ENCODE peak calls at places on chromosomes 7 and 10, in six cellular contexts. V is neural crest cell; E is AG04450; K is HFF-Myc; I is CD4-positive, alpha-beta T cell; T is mesothelial cell of epicardium. S is an unnamed sample.

GRCh38 chr10:17007836-17008235 is 121.8 kb downstream of the CUBN start:
- DNase-seq in K (no peak), I (no peak), V (no peak), E (no peak), T (no peak), S (no peak)

GRCh38 chr10:35372329-35372728 is 36.0 kb downstream of the CCNY start:
- DNase-seq in K (no peak), I (no peak), V (no peak), E (no peak), T (no peak), S (no peak)

GRCh38 chr10:100760726-100761125 is 15.3 kb downstream of the PAX2 start:
- DNase-seq in I (no peak), V (no peak), E (no peak), K (no peak), T (no peak), S (no peak)

GRCh38 chr10:114795039-114795438 is 26.5 kb upstream of the FHIP2A start:
- DNase-seq in E (no peak), T (no peak), V (no peak), I (no peak), K (no peak), S (no peak)

GRCh38 chr7:108454674-108455523 is 1.3 kb downstream of the NRCAM start:
- DNase-seq in T (no peak), V (peak), E (no peak), K (no peak), I (no peak), S (peak)

GRCh38 chr10:114308470-114309110 is 69.5 kb downstream of the VWA2 start:
- DNase-seq in E (no peak), T (no peak), I (no peak), V (no peak), K (no peak), S (no peak)

GRCh38 chr10:89426230-89426868 is 12.0 kb downstream of the IFIT5 start:
- DNase-seq in E (peak), V (peak), T (no peak), K (no peak), I (no peak), S (no peak)

GRCh38 chr10:62244785-62245595 is 23.7 kb downstream of the RTKN2 start:
- DNase-seq in V (no peak), I (peak), K (peak), E (no peak), T (no peak), S (no peak)

GRCh38 chr7:12056977-12057376 is 154.1 kb upstream of the TMEM106B start:
- DNase-seq in T (no peak), E (no peak), I (no peak), V (no peak), K (no peak), S (no peak)

GRCh38 chr7:80047856-80048459 is 86.7 kb upstream of the GNAI1 start:
- DNase-seq in V (no peak), E (no peak), T (no peak), I (no peak), K (no peak), S (no peak)

GRCh38 chr7:32587431-32587948 is 92.2 kb downstream of the AVL9 start:
- DNase-seq in I (no peak), K (peak), T (no peak), E (peak), V (no peak), S (no peak)

GRCh38 chr7:129163875-129164544 is 19.5 kb downstream of the TSPAN33 start:
- DNase-seq in E (peak), I (no peak), V (no peak), K (peak), T (no peak), S (no peak)

GRCh38 chr7:90474284-90475210 is 5.1 kb downstream of the PTTG1IP2 start:
- DNase-seq in E (peak), I (no peak), T (no peak), V (no peak), K (peak), S (no peak)

GRCh38 chr7:98335411-98335977 is 54.0 kb downstream of the BRI3 start:
- DNase-seq in K (no peak), I (no peak), T (no peak), V (no peak), E (no peak), S (no peak)

GRCh38 chr7:19700936-19701335 is 7.9 kb downstream of the POLR1F start:
- DNase-seq in E (no peak), I (no peak), K (no peak), V (no peak), T (no peak), S (no peak)

GRCh38 chr7:156827587-156828203 is 65.3 kb downstream of the LMBR1 start:
- DNase-seq in V (no peak), I (no peak), K (no peak), T (no peak), E (no peak), S (no peak)

GRCh38 chr10:17023386-17024298 is 106.0 kb downstream of the CUBN start:
- DNase-seq in T (no peak), V (no peak), E (peak), I (peak), K (peak), S (no peak)

GRCh38 chr10:118672163-118672562 is 76.7 kb upstream of the PRLHR start:
- DNase-seq in K (no peak), I (no peak), E (no peak), V (no peak), T (no peak), S (no peak)

GRCh38 chr7:97004237-97004930 is 969 bp upstream of the DLX6 start:
- DNase-seq in E (no peak), T (no peak), I (no peak), V (no peak), K (no peak), S (no peak)

GRCh38 chr7:79282882-79283602 is 170.4 kb downstream of the MAGI2 start:
- DNase-seq in T (no peak), V (no peak), I (no peak), E (peak), K (peak), S (no peak)

GRCh38 chr10:1462521-1462920 is 274.8 kb downstream of the ADARB2 start:
- DNase-seq in I (no peak), K (no peak), T (no peak), V (no peak), E (no peak), S (no peak)

GRCh38 chr7:5643280-5643679 is 138.2 kb downstream of the RNF216 start:
- DNase-seq in V (no peak), T (no peak), E (no peak), K (no peak), I (no peak), S (no peak)

GRCh38 chr7:47702096-47702495 is 120.2 kb upstream of the TNS3 start:
- DNase-seq in K (no peak), E (no peak), T (no peak), I (no peak), V (no peak), S (no peak)

GRCh38 chr10:101238732-101239105 is 9.5 kb upstream of the LBX1 start:
- DNase-seq in E (no peak), K (no peak), V (no peak), I (no peak), T (no peak), S (peak)

GRCh38 chr7:24781106-24781505 is 23.8 kb upstream of the GSDME start:
- DNase-seq in I (no peak), T (no peak), K (no peak), E (no peak), V (no peak), S (no peak)

GRCh38 chr10:62815373-62816111 is 624 bp downstream of the EGR2 start:
- DNase-seq in I (no peak), E (no peak), K (no peak), T (no peak), V (peak), S (peak)

GRCh38 chr7:35520810-35521059 is 174.2 kb downstream of the HERPUD2 start:
- DNase-seq in V (no peak), K (no peak), I (no peak), T (no peak), E (no peak), S (no peak)

GRCh38 chr10:94490789-94491039 is 54.9 kb upstream of the HELLS start:
- DNase-seq in K (no peak), E (no peak), I (no peak), T (no peak), V (no peak), S (no peak)

GRCh38 chr10:8026349-8027259 is 27.9 kb upstream of the GATA3 start:
- DNase-seq in T (no peak), E (no peak), I (no peak), K (no peak), V (no peak), S (no peak)

GRCh38 chr7:157715938-157716280 is 379.1 kb downstream of the DNAJB6 start:
- DNase-seq in E (no peak), T (no peak), K (no peak), V (no peak), I (no peak), S (no peak)

GRCh38 chr7:42511027-42511426 is 274.0 kb upstream of the GLI3 start:
- DNase-seq in K (no peak), E (no peak), V (no peak), T (no peak), I (no peak), S (no peak)

GRCh38 chr10:114043532-114044250 is at the start of gene ADRB1:
- DNase-seq in K (no peak), E (no peak), I (peak), V (peak), T (peak), S (peak)

GRCh38 chr7:48522692-48523091 is 351.4 kb downstream of the ABCA13 start:
- DNase-seq in I (no peak), E (no peak), K (no peak), V (no peak), T (no peak), S (no peak)

GRCh38 chr7:151755131-151755787 is 121.7 kb downstream of the PRKAG2 start:
- DNase-seq in E (peak), T (no peak), V (no peak), K (peak), I (no peak), S (no peak)

GRCh38 chr10:24891823-24892222 is 60.6 kb downstream of the PRTFDC1 start:
- DNase-seq in E (peak), V (no peak), K (peak), T (no peak), I (no peak), S (no peak)

GRCh38 chr10:95403690-95404459 is 113.1 kb upstream of the PDLIM1 start:
- DNase-seq in E (no peak), I (no peak), K (no peak), V (no peak), T (no peak), S (no peak)

GRCh38 chr7:140678816-140679130 is 6.0 kb downstream of the ADCK2 start:
- DNase-seq in E (no peak), I (no peak), K (no peak), V (no peak), T (no peak), S (no peak)

GRCh38 chr10:88209231-88209630 is 345.8 kb downstream of the PTEN start:
- DNase-seq in T (no peak), I (no peak), E (no peak), V (no peak), K (no peak), S (no peak)

GRCh38 chr10:120266037-120266436 is 191.0 kb upstream of the PLPP4 start:
- DNase-seq in E (no peak), K (no peak), T (no peak), I (no peak), V (no peak), S (no peak)

GRCh38 chr10:71302451-71302850 is 16.6 kb upstream of the SLC29A3 start:
- DNase-seq in T (no peak), E (no peak), V (no peak), I (no peak), K (no peak), S (no peak)

GRCh38 chr10:71300555-71301370 is 18.3 kb upstream of the SLC29A3 start:
- DNase-seq in E (no peak), I (no peak), K (no peak), T (no peak), V (no peak), S (no peak)

GRCh38 chr10:71301371-71301916 is 17.6 kb upstream of the SLC29A3 start:
- DNase-seq in E (no peak), I (no peak), T (no peak), V (no peak), K (no peak), S (no peak)

GRCh38 chr10:71303569-71303907 is 15.5 kb upstream of the SLC29A3 start:
- DNase-seq in E (no peak), T (no peak), V (no peak), I (no peak), K (no peak), S (no peak)

DNA sequence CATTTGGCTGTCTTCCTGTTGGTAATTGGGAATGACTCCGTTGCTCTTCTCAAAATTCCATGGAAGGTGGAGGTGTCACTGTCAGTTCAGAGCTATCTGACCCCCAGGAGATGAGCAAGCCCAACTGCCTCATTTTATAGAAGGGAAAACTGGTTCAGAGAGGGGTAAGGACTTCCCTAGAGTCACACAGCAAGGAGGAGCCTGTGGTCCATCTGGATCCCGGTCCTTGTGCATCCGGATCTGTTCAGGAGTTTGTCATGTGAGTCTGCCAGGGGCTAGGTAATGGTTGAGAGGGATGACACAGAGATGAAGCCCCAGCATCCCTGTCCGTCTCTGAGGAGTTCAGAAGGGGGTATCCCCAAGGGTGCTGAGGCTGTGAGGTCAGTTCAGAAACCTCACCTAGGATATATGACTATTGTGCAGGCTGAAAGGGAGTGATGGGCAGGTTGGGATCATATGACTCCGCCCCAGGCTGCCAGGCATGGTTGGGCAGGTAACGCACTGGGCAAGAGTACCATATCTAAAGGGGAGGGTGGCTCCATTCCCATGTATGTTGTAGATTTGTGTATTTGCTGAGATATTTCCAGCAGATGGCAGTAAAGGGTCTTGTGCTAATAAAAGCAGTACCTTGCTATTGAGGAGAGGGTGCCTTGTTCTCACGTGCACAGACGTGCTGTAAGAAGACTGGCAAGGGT is 16.0 kb upstream of the SLC29A3 start:
- DNase-seq in I (no peak), K (no peak), E (no peak), T (no peak), V (no peak), S (no peak)
- TF ChIP-seq CTCF in I (peak), K (peak), E (peak), T (no peak), V (peak), S (peak)

GRCh38 chr7:30173058-30173897 is 38.5 kb downstream of the MTURN start:
- DNase-seq in K (peak), E (peak), V (peak), I (no peak), T (no peak), S (peak)
- TF ChIP-seq CTCF in K (peak), E (peak), V (no peak), I (no peak), T (no peak), S (no peak)

GRCh38 chr7:155007947-155008346 is 5.0 kb upstream of the PAXIP1 start:
- DNase-seq in I (no peak), K (no peak), T (no peak), E (no peak), V (peak), S (peak)

GRCh38 chr7:155011081-155011480 is 8.2 kb upstream of the PAXIP1 start:
- DNase-seq in E (no peak), V (no peak), T (no peak), K (no peak), I (no peak), S (no peak)

DNA sequence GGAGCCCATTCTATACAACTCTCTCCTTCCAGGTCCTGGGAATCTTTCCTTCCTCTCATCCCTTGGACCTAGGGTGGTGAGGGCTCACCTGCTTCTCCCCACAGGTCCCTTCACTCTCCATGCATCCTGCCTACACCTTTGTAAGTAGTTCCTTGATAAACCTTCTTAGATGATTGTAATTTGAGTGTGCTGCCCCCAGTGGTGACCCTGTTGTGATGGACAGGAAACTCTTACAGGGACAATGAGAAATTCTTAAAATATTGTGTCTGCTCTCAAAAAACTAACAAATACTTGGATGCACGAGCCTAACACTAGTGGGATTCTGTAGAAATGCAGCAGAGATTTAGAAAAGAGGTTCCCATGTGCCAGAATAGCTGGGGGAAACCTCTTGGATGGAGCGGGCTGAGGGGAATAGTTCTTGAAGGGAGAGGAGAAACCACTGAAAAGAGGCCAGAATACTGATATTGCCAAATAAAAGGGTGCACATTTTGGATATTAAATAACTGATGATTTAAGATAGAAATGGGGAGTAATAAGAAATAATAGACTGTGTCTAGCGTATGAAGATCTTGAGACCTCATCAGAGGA is 6.7 kb upstream of the PAXIP1 start:
- DNase-seq in V (no peak), K (no peak), E (no peak), T (no peak), I (no peak), S (no peak)
- TF ChIP-seq CTCF in V (peak), K (peak), E (peak), T (no peak), I (peak), S (peak)

DNA sequence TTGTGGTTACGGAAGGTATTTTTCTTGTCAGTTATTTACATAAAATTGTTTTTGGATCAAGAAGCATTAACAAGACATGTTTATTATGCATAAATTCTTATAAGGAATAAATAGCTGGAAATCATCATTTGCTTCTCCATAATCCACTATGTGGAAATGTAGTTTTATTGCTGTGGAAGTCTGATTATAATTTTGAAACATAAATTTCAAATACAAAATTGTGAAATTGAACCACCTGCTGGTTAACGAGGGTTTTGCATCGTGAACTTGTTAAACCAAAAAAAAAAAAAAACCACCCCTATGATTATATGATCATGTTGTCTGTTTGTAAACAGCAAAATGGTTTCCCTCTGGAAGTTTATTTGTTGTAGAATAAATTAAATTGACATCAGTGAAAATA is 25.9 kb downstream of the ABRAXAS2 start:
- DNase-seq in I (no peak), V (no peak), K (no peak), E (no peak), T (no peak), S (no peak)
- TF ChIP-seq CTCF in I (peak), V (peak), K (peak), E (peak), T (peak), S (peak)

GRCh38 chr7:113030489-113030888 is 56.1 kb downstream of the GPR85 start:
- DNase-seq in V (no peak), K (no peak), T (no peak), I (no peak), E (no peak), S (no peak)
- TF ChIP-seq CTCF in V (no peak), K (no peak), T (no peak), I (no peak), E (no peak), S (no peak)

GRCh38 chr7:139601176-139601575 is 77.7 kb downstream of the CLEC2L start:
- DNase-seq in E (no peak), V (no peak), K (no peak), I (no peak), T (no peak), S (no peak)

GRCh38 chr7:139603896-139604295 is 80.4 kb downstream of the CLEC2L start:
- DNase-seq in T (no peak), E (no peak), I (no peak), K (no peak), V (no peak), S (no peak)

GRCh38 chr7:139600306-139600705 is 76.8 kb downstream of the CLEC2L start:
- DNase-seq in I (no peak), V (no peak), T (no peak), K (no peak), E (no peak), S (no peak)

GRCh38 chr7:139603282-139603681 is 79.8 kb downstream of the CLEC2L start:
- DNase-seq in V (no peak), I (no peak), E (no peak), K (no peak), T (no peak), S (no peak)

GRCh38 chr7:139602143-139602722 is 78.7 kb downstream of the CLEC2L start:
- DNase-seq in V (no peak), I (no peak), E (no peak), K (no peak), T (no peak), S (no peak)
- TF ChIP-seq CTCF in V (peak), I (peak), E (peak), K (peak), T (peak), S (peak)

DNA sequence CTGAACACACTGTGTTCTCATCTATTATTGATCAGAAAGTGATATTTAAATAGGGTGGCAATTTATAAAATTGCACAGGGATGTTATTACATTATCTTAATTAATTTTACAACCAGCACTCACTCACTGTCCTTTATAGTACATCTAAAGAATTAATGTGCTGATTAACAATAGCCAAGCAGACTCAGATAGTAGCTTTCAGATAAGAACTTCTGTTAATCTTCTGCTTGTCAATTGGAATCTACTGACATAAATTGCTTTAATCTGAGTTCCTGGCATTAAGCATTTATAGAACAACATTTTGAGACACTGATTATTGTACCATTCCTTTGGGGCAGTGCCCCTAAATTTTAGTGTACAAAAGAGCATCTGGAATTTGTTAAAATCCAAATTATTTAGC is 408.9 kb downstream of the GRM8 start:
- DNase-seq in I (no peak), T (no peak), E (no peak), K (no peak), V (no peak), S (no peak)
- TF ChIP-seq CTCF in I (no peak), T (no peak), E (no peak), K (no peak), V (no peak), S (no peak)

DNA sequence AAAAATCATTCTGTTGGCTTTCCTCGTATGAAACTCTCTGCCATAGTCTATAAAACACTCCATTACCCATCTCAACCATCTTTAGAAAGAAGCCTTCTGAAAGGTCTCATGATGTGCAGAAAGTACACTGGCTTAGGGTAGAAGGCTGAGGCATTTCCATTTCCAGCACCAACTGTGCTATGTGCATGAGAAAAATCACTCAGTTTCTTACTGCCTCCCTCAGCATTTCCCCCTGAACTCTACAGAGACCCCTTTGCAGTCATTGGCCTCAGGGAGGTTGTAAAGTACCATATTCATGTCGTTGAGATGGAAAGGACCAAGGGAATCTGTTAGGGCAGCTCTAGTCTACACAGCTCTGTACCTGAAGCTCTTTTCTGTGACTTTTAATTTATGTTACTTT is 46.8 kb downstream of the STEAP1B start:
- DNase-seq in E (no peak), I (no peak), K (no peak), V (no peak), T (no peak), S (no peak)
- TF ChIP-seq CTCF in E (no peak), I (no peak), K (no peak), V (no peak), T (no peak), S (no peak)

S was measured in glutamatergic neuron.